ENCODE peak calls at places on chromosomes 12 and 14, in six cellular contexts. N, E, B, Y, J and I are unnamed samples.
A peak's percentile ranks its signal among the peaks of the same experiment; 100 is the strongest.

GRCh38 chr12:3315201-3315661 is 175.8 kb upstream of the PRMT8 start:
- DNase-seq in N (no peak), E (no peak), B (no peak), Y (no peak), J (no peak), I (no peak)

GRCh38 chr12:55931780-55932545 is 1.0 kb downstream of the DGKA start:
- DNase-seq in N (no peak), E (no peak), B (no peak), Y (peak; percentile 73), J (no peak), I (no peak)

GRCh38 chr12:10722905-10723866 is at the start of gene YBX3:
- DNase-seq in N (peak; percentile 22), E (peak; percentile 12), B (peak; percentile 32), Y (peak; percentile 76), J (peak; percentile 18), I (peak; percentile 68)

GRCh38 chr12:102652645-102653313 is 172.4 kb upstream of the IGF1 start:
- DNase-seq in N (no peak), E (no peak), B (no peak), Y (no peak), J (no peak), I (no peak)

GRCh38 chr12:6529291-6529737 is 5.0 kb upstream of the GAPDH start:
- DNase-seq in N (no peak), E (no peak), B (no peak), Y (no peak), J (no peak), I (no peak)

GRCh38 chr12:62692884-62693283 is 226.3 kb downstream of the MON2 start:
- DNase-seq in N (no peak), E (no peak), B (no peak), Y (no peak), J (no peak), I (no peak)

GRCh38 chr14:26598081-26598671 is 343 bp upstream of the NOVA1 start:
- DNase-seq in N (peak; percentile 1), E (peak; percentile 81), B (no peak), Y (peak; percentile 93), J (peak; percentile 3), I (peak; percentile 92)

GRCh38 chr12:107415066-107415465 is 270.5 kb upstream of the PWP1 start:
- DNase-seq in N (no peak), E (no peak), B (no peak), Y (no peak), J (no peak), I (peak; percentile 21)

GRCh38 chr14:78974691-78975090 is 804.5 kb downstream of the NRXN3 start:
- DNase-seq in N (no peak), E (no peak), B (no peak), Y (no peak), J (no peak), I (peak; percentile 21)

GRCh38 chr12:133165776-133166175 is 15.5 kb upstream of the ZNF268 start:
- DNase-seq in N (no peak), E (no peak), B (no peak), Y (no peak), J (no peak), I (no peak)

GRCh38 chr14:76924363-76925151 is 98.3 kb downstream of the LRRC74A start:
- DNase-seq in N (no peak), E (peak; percentile 33), B (peak; percentile 26), Y (peak; percentile 66), J (no peak), I (peak; percentile 49)

GRCh38 chr14:96176811-96177211 is 27.8 kb upstream of the BDKRB2 start:
- DNase-seq in N (no peak), E (no peak), B (no peak), Y (no peak), J (no peak), I (peak; percentile 26)

GRCh38 chr12:14384783-14385638 is 19.5 kb downstream of the ATF7IP start:
- DNase-seq in N (no peak), E (no peak), B (peak; percentile 42), Y (peak; percentile 46), J (peak; percentile 36), I (peak; percentile 95)

GRCh38 chr12:118034429-118035193 is 18.1 kb downstream of the RFC5 start:
- DNase-seq in N (no peak), E (no peak), B (no peak), Y (peak; percentile 12), J (no peak), I (peak; percentile 44)

GRCh38 chr12:50021071-50021470 is 4.2 kb downstream of the RACGAP1 start:
- DNase-seq in N (no peak), E (no peak), B (no peak), Y (no peak), J (no peak), I (no peak)

GRCh38 chr12:67034110-67034879 is 234.9 kb upstream of the CAND1 start:
- DNase-seq in N (no peak), E (no peak), B (no peak), Y (no peak), J (no peak), I (peak; percentile 61)

GRCh38 chr14:91170504-91171121 is 56.7 kb downstream of the DGLUCY start:
- DNase-seq in N (no peak), E (peak; percentile 10), B (no peak), Y (no peak), J (no peak), I (no peak)

GRCh38 chr14:54395284-54395683 is 1.5 kb upstream of the CDKN3 start:
- DNase-seq in N (no peak), E (no peak), B (no peak), Y (no peak), J (no peak), I (no peak)

GRCh38 chr12:119005832-119006360 is 24.6 kb downstream of the SRRM4 start:
- DNase-seq in N (no peak), E (no peak), B (no peak), Y (no peak), J (no peak), I (no peak)

GRCh38 chr14:96410119-96410518 is 18.2 kb downstream of the AK7 start:
- DNase-seq in N (no peak), E (no peak), B (no peak), Y (no peak), J (no peak), I (no peak)

GRCh38 chr12:53497461-53497860 is 1.8 kb downstream of the MAP3K12 start:
- DNase-seq in N (no peak), E (no peak), B (no peak), Y (no peak), J (no peak), I (no peak)

GRCh38 chr12:115060477-115061168 is 376.6 kb upstream of the TBX3 start:
- DNase-seq in N (no peak), E (no peak), B (no peak), Y (no peak), J (no peak), I (no peak)

GRCh38 chr12:105921872-105922669 is 216.7 kb downstream of the NUAK1 start:
- DNase-seq in N (no peak), E (no peak), B (no peak), Y (no peak), J (no peak), I (no peak)

GRCh38 chr12:44317651-44318126 is 481.8 kb downstream of the TMEM117 start:
- DNase-seq in N (no peak), E (no peak), B (no peak), Y (peak; percentile 22), J (no peak), I (peak; percentile 59)